ENCODE peak calls at places on chromosomes 16 and 17, in six cellular contexts. One of them, this sample, is unnamed.

GRCh38 chr17:82751571-82752370 is at the start of gene TBCD:
- DNase-seq in prostate gland: peak
- DNase-seq in adrenal gland: peak
- DNase-seq in right lobe of liver: peak
- DNase-seq in stomach: peak
- DNase-seq in sigmoid colon: peak
- DNase-seq in this sample: peak

GRCh38 chr16:67181346-67181745 is 2.4 kb downstream of the MATCAP1 start:
- DNase-seq in sigmoid colon: peak
- DNase-seq in adrenal gland: peak
- DNase-seq in stomach: no peak
- DNase-seq in right lobe of liver: no peak
- DNase-seq in prostate gland: no peak
- DNase-seq in this sample: no peak

GRCh38 chr17:58631523-58632323 is 60.1 kb downstream of the TEX14 start:
- DNase-seq in stomach: peak
- DNase-seq in sigmoid colon: peak
- DNase-seq in prostate gland: peak
- DNase-seq in adrenal gland: peak
- DNase-seq in right lobe of liver: peak
- DNase-seq in this sample: peak

GRCh38 chr16:89732142-89732917 is 11.0 kb downstream of the ZNF276 start:
- DNase-seq in prostate gland: no peak
- DNase-seq in sigmoid colon: no peak
- DNase-seq in adrenal gland: no peak
- DNase-seq in stomach: no peak
- DNase-seq in right lobe of liver: no peak
- DNase-seq in this sample: no peak

GRCh38 chr17:16066125-16066524 is 66.5 kb downstream of the TTC19 start:
- DNase-seq in stomach: no peak
- DNase-seq in adrenal gland: no peak
- DNase-seq in sigmoid colon: no peak
- DNase-seq in prostate gland: no peak
- DNase-seq in right lobe of liver: no peak
- DNase-seq in this sample: no peak

GRCh38 chr17:2977157-2977556 is 86.2 kb downstream of the OR1D5 start:
- DNase-seq in sigmoid colon: no peak
- DNase-seq in prostate gland: no peak
- DNase-seq in right lobe of liver: peak
- DNase-seq in stomach: no peak
- DNase-seq in adrenal gland: no peak
- DNase-seq in this sample: no peak

GRCh38 chr16:10862432-10862831 is 14.6 kb upstream of the CIITA start:
- DNase-seq in adrenal gland: peak
- DNase-seq in right lobe of liver: peak
- DNase-seq in prostate gland: no peak
- DNase-seq in stomach: peak
- DNase-seq in sigmoid colon: peak
- DNase-seq in this sample: peak

GRCh38 chr16:79167893-79168292 is 432.6 kb downstream of the MAF start:
- DNase-seq in adrenal gland: no peak
- DNase-seq in stomach: no peak
- DNase-seq in prostate gland: no peak
- DNase-seq in sigmoid colon: no peak
- DNase-seq in right lobe of liver: no peak
- DNase-seq in this sample: no peak

GRCh38 chr17:12859520-12859919 is 70.2 kb downstream of the ARHGAP44 start:
- DNase-seq in prostate gland: peak
- DNase-seq in stomach: no peak
- DNase-seq in right lobe of liver: no peak
- DNase-seq in sigmoid colon: no peak
- DNase-seq in adrenal gland: no peak
- DNase-seq in this sample: no peak

GRCh38 chr16:245105-245504 is 10.5 kb downstream of the FAM234A start:
- DNase-seq in adrenal gland: no peak
- DNase-seq in sigmoid colon: no peak
- DNase-seq in stomach: no peak
- DNase-seq in right lobe of liver: no peak
- DNase-seq in prostate gland: no peak
- DNase-seq in this sample: no peak

GRCh38 chr17:16484445-16485169 is 7.4 kb downstream of the LRRC75A start:
- DNase-seq in right lobe of liver: no peak
- DNase-seq in sigmoid colon: no peak
- DNase-seq in stomach: no peak
- DNase-seq in prostate gland: no peak
- DNase-seq in adrenal gland: peak
- DNase-seq in this sample: no peak

GRCh38 chr16:57167951-57168350 is 17.9 kb downstream of the PSME3IP1 start:
- DNase-seq in right lobe of liver: no peak
- DNase-seq in adrenal gland: no peak
- DNase-seq in stomach: no peak
- DNase-seq in prostate gland: peak
- DNase-seq in sigmoid colon: peak
- DNase-seq in this sample: no peak

GRCh38 chr17:20236586-20237227 is 227.5 kb downstream of the SPECC1 start:
- DNase-seq in prostate gland: no peak
- DNase-seq in stomach: no peak
- DNase-seq in right lobe of liver: no peak
- DNase-seq in sigmoid colon: no peak
- DNase-seq in adrenal gland: no peak
- DNase-seq in this sample: no peak

GRCh38 chr17:80292557-80292956 is 31.9 kb downstream of the RNF213 start:
- DNase-seq in prostate gland: no peak
- DNase-seq in stomach: no peak
- DNase-seq in adrenal gland: no peak
- DNase-seq in sigmoid colon: no peak
- DNase-seq in right lobe of liver: no peak
- DNase-seq in this sample: no peak

GRCh38 chr17:44353656-44354331 is 8.7 kb downstream of the GRN start:
- DNase-seq in right lobe of liver: no peak
- DNase-seq in sigmoid colon: no peak
- DNase-seq in stomach: peak
- DNase-seq in adrenal gland: no peak
- DNase-seq in prostate gland: no peak
- DNase-seq in this sample: peak

GRCh38 chr16:77816293-77816692 is 27.9 kb downstream of the VAT1L start:
- DNase-seq in sigmoid colon: no peak
- DNase-seq in adrenal gland: no peak
- DNase-seq in prostate gland: no peak
- DNase-seq in stomach: no peak
- DNase-seq in right lobe of liver: peak
- DNase-seq in this sample: peak

GRCh38 chr17:79845601-79845949 is 6.3 kb upstream of the CBX4 start:
- DNase-seq in stomach: no peak
- DNase-seq in right lobe of liver: no peak
- DNase-seq in adrenal gland: no peak
- DNase-seq in prostate gland: no peak
- DNase-seq in sigmoid colon: no peak
- DNase-seq in this sample: no peak

GRCh38 chr17:64632193-64632592 is 29.9 kb downstream of the SMURF2 start:
- DNase-seq in right lobe of liver: no peak
- DNase-seq in stomach: no peak
- DNase-seq in prostate gland: no peak
- DNase-seq in sigmoid colon: no peak
- DNase-seq in adrenal gland: no peak
- DNase-seq in this sample: no peak

GRCh38 chr16:67969286-67970039 is 1.0 kb upstream of the SLC12A4 start:
- DNase-seq in stomach: no peak
- DNase-seq in right lobe of liver: no peak
- DNase-seq in adrenal gland: no peak
- DNase-seq in sigmoid colon: no peak
- DNase-seq in prostate gland: no peak
- DNase-seq in this sample: no peak

GRCh38 chr17:57943140-57943539 is 12.1 kb downstream of the CUEDC1 start:
- DNase-seq in sigmoid colon: no peak
- DNase-seq in adrenal gland: peak
- DNase-seq in right lobe of liver: no peak
- DNase-seq in prostate gland: no peak
- DNase-seq in stomach: no peak
- DNase-seq in this sample: no peak

GRCh38 chr17:81512984-81513668 is 527 bp upstream of the ACTG1 start:
- DNase-seq in sigmoid colon: peak
- DNase-seq in right lobe of liver: peak
- DNase-seq in stomach: peak
- DNase-seq in adrenal gland: peak
- DNase-seq in prostate gland: peak
- DNase-seq in this sample: peak

GRCh38 chr17:81511550-81511799 is 1.1 kb downstream of the ACTG1 start:
- DNase-seq in sigmoid colon: no peak
- DNase-seq in stomach: no peak
- DNase-seq in prostate gland: no peak
- DNase-seq in right lobe of liver: no peak
- DNase-seq in adrenal gland: no peak
- DNase-seq in this sample: no peak

GRCh38 chr17:81512560-81512983 is at the start of gene ACTG1:
- DNase-seq in prostate gland: peak
- DNase-seq in adrenal gland: peak
- DNase-seq in sigmoid colon: peak
- DNase-seq in stomach: peak
- DNase-seq in right lobe of liver: peak
- DNase-seq in this sample: peak

GRCh38 chr17:81510798-81511549 is 1.6 kb downstream of the ACTG1 start:
- DNase-seq in adrenal gland: no peak
- DNase-seq in stomach: no peak
- DNase-seq in sigmoid colon: no peak
- DNase-seq in right lobe of liver: no peak
- DNase-seq in prostate gland: no peak
- DNase-seq in this sample: peak

GRCh38 chr17:81511800-81512559 is 619 bp downstream of the ACTG1 start:
- DNase-seq in right lobe of liver: peak
- DNase-seq in sigmoid colon: peak
- DNase-seq in stomach: no peak
- DNase-seq in adrenal gland: peak
- DNase-seq in prostate gland: no peak
- DNase-seq in this sample: no peak
- TF ChIP-seq POLR2A in right lobe of liver: no peak
- TF ChIP-seq POLR2A in sigmoid colon: no peak
- TF ChIP-seq POLR2A in stomach: no peak
- TF ChIP-seq POLR2A in adrenal gland: no peak
- TF ChIP-seq POLR2A in prostate gland: no peak
- TF ChIP-seq POLR2A in this sample: no peak

GRCh38 chr17:50192873-50193274 is 8.6 kb downstream of the COL1A1 start:
- DNase-seq in sigmoid colon: no peak
- DNase-seq in adrenal gland: no peak
- DNase-seq in stomach: no peak
- DNase-seq in prostate gland: no peak
- DNase-seq in right lobe of liver: no peak
- DNase-seq in this sample: no peak

GRCh38 chr17:50190278-50191069 is 11.0 kb downstream of the COL1A1 start:
- DNase-seq in adrenal gland: no peak
- DNase-seq in prostate gland: no peak
- DNase-seq in right lobe of liver: no peak
- DNase-seq in stomach: no peak
- DNase-seq in sigmoid colon: no peak
- DNase-seq in this sample: no peak

GRCh38 chr17:50194441-50195195 is 6.8 kb downstream of the COL1A1 start:
- DNase-seq in prostate gland: no peak
- DNase-seq in adrenal gland: no peak
- DNase-seq in sigmoid colon: no peak
- DNase-seq in right lobe of liver: no peak
- DNase-seq in stomach: no peak
- DNase-seq in this sample: no peak

GRCh38 chr17:50191070-50192045 is 10.1 kb downstream of the COL1A1 start:
- DNase-seq in sigmoid colon: no peak
- DNase-seq in stomach: no peak
- DNase-seq in prostate gland: no peak
- DNase-seq in right lobe of liver: no peak
- DNase-seq in adrenal gland: no peak
- DNase-seq in this sample: no peak

DNA sequence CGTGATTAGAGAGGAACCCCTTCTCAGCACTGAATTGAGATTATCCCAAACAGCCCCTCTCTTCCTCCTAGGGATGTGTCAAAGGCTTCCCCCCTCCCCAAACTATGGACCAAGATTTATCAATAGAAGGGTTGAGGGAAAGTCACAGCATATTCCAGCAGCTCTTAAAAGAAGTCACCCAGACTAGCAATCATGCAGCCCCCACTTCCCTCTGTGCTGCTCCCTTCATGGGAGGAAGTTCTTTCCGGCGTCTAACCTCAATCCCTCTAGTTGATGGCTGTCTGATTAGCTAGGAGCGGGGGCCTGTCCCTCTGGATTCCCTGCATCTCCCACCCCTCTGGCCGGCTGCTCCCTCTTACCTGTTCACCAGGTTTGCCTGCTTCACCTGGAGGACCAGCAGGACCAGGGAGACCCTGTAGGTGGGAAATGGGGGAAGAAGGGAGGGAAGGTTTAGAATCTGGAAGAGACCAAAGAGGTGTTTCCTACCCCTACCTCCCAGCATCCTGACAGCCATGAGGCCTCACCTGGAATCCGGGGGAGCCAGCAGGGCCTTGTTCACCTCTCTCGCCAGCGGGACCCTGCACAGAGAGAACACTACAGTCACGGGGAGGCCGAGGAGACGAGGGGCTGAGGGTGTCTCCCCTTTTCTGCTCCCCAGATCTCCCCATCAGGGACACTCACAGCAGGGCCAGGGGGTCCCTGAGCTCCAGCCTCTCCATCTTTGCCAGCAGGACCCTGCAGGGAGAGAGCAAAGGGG is 9.1 kb downstream of the COL1A1 start:
- DNase-seq in adrenal gland: no peak
- DNase-seq in right lobe of liver: no peak
- DNase-seq in prostate gland: no peak
- DNase-seq in stomach: no peak
- DNase-seq in sigmoid colon: no peak
- DNase-seq in this sample: no peak
- TF ChIP-seq POLR2A in adrenal gland: no peak
- TF ChIP-seq POLR2A in right lobe of liver: no peak
- TF ChIP-seq POLR2A in prostate gland: no peak
- TF ChIP-seq POLR2A in stomach: no peak
- TF ChIP-seq POLR2A in sigmoid colon: no peak
- TF ChIP-seq POLR2A in this sample: no peak

DNA sequence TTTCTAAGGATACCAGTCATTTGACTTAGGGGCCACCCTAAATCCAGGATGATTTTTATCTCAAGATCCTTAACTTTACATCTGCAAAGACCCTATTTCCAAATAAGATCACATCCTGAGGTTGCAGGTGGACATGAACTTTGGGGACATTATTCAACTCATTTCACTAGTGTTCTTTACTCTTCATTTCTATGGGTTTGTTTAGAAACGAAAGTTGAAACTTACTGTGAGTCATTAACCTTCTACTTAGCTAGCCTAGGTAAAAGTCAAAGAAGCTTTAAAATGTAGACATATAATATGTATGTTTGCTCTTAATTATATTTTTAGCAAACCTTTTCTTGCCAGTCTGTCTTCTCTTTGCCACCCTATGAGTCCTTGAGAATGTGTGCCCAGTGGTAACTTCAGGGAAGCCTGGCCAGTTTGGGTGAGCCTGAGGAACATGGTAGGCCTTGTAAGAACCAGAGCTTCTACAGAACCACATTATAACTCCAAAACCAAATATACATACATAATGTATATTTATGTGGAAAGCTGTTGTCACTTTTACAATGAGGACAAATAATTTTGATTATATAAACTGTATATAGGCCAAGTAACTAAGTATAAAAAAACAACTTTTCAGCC is 38.4 kb downstream of the BPTF start:
- DNase-seq in sigmoid colon: no peak
- DNase-seq in stomach: no peak
- DNase-seq in prostate gland: no peak
- DNase-seq in right lobe of liver: no peak
- DNase-seq in adrenal gland: no peak
- DNase-seq in this sample: no peak
- TF ChIP-seq POLR2A in sigmoid colon: no peak
- TF ChIP-seq POLR2A in stomach: no peak
- TF ChIP-seq POLR2A in prostate gland: no peak
- TF ChIP-seq POLR2A in right lobe of liver: no peak
- TF ChIP-seq POLR2A in adrenal gland: no peak
- TF ChIP-seq POLR2A in this sample: no peak

GRCh38 chr17:47692895-47693666 is 880 bp upstream of the TBKBP1 start:
- DNase-seq in sigmoid colon: no peak
- DNase-seq in stomach: no peak
- DNase-seq in prostate gland: no peak
- DNase-seq in right lobe of liver: no peak
- DNase-seq in adrenal gland: peak
- DNase-seq in this sample: peak
- TF ChIP-seq POLR2A in sigmoid colon: no peak
- TF ChIP-seq POLR2A in stomach: no peak
- TF ChIP-seq POLR2A in prostate gland: no peak
- TF ChIP-seq POLR2A in right lobe of liver: no peak
- TF ChIP-seq POLR2A in adrenal gland: no peak
- TF ChIP-seq POLR2A in this sample: peak